ENCODE peak calls at places on chromosome 1, in five cellular contexts. M, C, P, Y and J are unnamed samples.

GRCh38 chr1:67853704-67854103 is 20.4 kb upstream of the GNG12 start:
- DNase-seq in M (peak; percentile 82), C (peak; percentile 85), P (peak; percentile 40), Y (peak; percentile 51), J (peak; percentile 91)

GRCh38 chr1:165420655-165421054 is 24.3 kb downstream of the RXRG start:
- DNase-seq in M (no peak), C (no peak), P (no peak), Y (no peak), J (no peak)

GRCh38 chr1:116902027-116902426 is 7.7 kb upstream of the PTGFRN start:
- DNase-seq in M (no peak), C (no peak), P (no peak), Y (no peak), J (no peak)

GRCh38 chr1:221462345-221462744 is 279.5 kb downstream of the DUSP10 start:
- DNase-seq in M (peak; percentile 46), C (peak; percentile 50), P (no peak), Y (no peak), J (no peak)

GRCh38 chr1:57142999-57143398 is 177.2 kb upstream of the C8B start:
- DNase-seq in M (no peak), C (no peak), P (no peak), Y (no peak), J (no peak)

GRCh38 chr1:23759277-23759676 is 16.0 kb downstream of the ELOA start:
- DNase-seq in M (peak; percentile 54), C (peak; percentile 55), P (no peak), Y (no peak), J (no peak)

GRCh38 chr1:154961497-154962237 is at the start of gene PYGO2:
- DNase-seq in M (peak; percentile 72), C (peak; percentile 66), P (peak; percentile 63), Y (peak; percentile 81), J (peak; percentile 93)

GRCh38 chr1:92482665-92483441 is 3.9 kb downstream of the GFI1 start:
- DNase-seq in M (no peak), C (peak; percentile 30), P (no peak), Y (no peak), J (no peak)

GRCh38 chr1:34896612-34897011 is 32.8 kb downstream of the DLGAP3 start:
- DNase-seq in M (no peak), C (peak; percentile 12), P (no peak), Y (no peak), J (no peak)
- TF ChIP-seq CTCF in M (peak; percentile 13), C (no peak), P (no peak), Y (no peak), J (peak; percentile 33)

GRCh38 chr1:184661801-184662200 is 92.9 kb downstream of the EDEM3 start:
- DNase-seq in M (no peak), C (no peak), P (no peak), Y (no peak), J (no peak)

GRCh38 chr1:184660462-184661191 is 94.0 kb downstream of the EDEM3 start:
- DNase-seq in M (no peak), C (no peak), P (no peak), Y (no peak), J (no peak)

GRCh38 chr1:184656221-184656620 is 98.4 kb downstream of the EDEM3 start:
- DNase-seq in M (no peak), C (no peak), P (no peak), Y (no peak), J (no peak)

DNA sequence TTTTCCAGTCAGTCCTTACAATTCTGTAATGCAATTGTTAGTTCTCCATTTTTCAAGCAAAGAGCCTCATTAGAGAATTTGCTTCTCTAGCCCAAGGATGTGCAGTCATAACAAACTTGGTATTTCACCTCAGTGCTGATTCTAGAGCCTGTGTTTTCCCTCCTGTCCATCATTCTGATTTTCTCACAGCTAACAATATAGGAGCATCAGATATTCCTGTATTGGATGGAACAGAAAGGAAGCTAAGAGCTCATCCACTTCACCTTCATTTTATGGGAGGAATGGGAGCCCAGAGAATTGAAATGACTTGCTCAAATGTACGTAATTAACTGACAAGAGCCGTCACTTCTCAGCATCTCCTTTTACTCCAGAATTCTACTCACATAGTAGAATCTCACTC is 96.6 kb downstream of the EDEM3 start:
- DNase-seq in M (no peak), C (no peak), P (no peak), Y (no peak), J (no peak)
- TF ChIP-seq CTCF in M (no peak), C (no peak), P (no peak), Y (no peak), J (no peak)

DNA sequence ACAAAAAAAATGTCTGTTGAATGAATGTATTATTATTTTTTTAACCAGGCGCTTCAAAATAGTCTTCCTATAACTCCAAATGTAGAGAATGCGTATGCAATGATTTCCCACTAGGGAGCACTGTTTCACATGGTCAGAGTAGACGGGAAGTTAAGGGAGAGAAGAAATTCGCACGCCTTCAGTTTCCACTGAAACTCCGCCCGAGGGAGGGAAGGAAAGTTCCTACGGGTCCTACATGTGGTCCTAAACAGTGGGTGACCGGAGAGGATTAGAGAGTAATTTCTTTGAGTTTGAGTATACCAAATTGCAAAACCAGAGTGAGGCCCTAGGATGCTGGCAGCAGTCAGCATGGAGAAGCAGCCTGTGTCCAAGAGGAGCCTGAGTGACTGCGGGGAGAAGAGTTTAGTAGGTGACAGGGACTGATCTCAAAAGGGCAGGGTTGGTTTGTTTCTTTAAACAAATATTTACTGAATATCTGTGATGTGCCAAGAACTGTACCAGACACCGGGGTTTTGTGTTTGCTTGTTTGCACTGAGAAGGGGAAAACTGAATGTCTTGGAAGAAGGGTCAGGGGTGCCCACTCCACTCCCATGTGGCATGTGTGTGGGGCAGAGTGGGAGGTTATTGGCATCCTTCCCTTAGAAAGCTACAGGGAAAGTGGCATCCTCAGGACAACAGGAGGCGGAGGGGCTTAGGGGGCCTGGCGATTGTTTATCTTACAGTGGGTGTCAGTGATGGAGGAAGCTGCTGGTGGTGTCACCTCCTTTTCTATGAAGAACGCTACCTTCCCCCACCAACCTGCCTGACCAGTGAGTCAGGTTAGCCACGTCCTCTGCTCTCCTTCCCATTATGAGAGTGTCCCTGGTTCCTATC is 22.8 kb downstream of the RNU5D-1 start:
- DNase-seq in M (peak; percentile 57), C (peak; percentile 82), P (peak; percentile 44), Y (no peak), J (no peak)
- TF ChIP-seq CTCF in M (peak; percentile 56), C (peak; percentile 68), P (peak; percentile 69), Y (peak; percentile 55), J (peak; percentile 64)

GRCh38 chr1:150069923-150070322 is 2.3 kb downstream of the VPS45 start:
- DNase-seq in M (no peak), C (no peak), P (no peak), Y (no peak), J (no peak)

GRCh38 chr1:150066328-150066727 is 1.2 kb upstream of the VPS45 start:
- DNase-seq in M (no peak), C (no peak), P (no peak), Y (no peak), J (no peak)

GRCh38 chr1:150066838-150067183 is 765 bp upstream of the VPS45 start:
- DNase-seq in M (no peak), C (no peak), P (no peak), Y (peak; percentile 31), J (no peak)

GRCh38 chr1:150065184-150065871 is 2.2 kb upstream of the VPS45 start:
- DNase-seq in M (peak; percentile 66), C (peak; percentile 73), P (no peak), Y (no peak), J (no peak)

GRCh38 chr1:150067184-150068182 is at the start of gene VPS45:
- DNase-seq in M (peak; percentile 93), C (peak; percentile 90), P (peak; percentile 78), Y (peak; percentile 91), J (peak; percentile 94)
- TF ChIP-seq CTCF in M (peak; percentile 0), C (no peak), P (no peak), Y (no peak), J (no peak)